ENCODE peak calls at places on chromosomes 4 and X, in seven cellular contexts. One of them, this sample, is unnamed.

GRCh38 chrX:115639481-115639880 is 78.5 kb downstream of the PLS3 start:
- DNase-seq in HT1080: no peak
- DNase-seq in NCI-H748 treated with DMSO at 0.1 percent for 48 hours: no peak
- DNase-seq in T follicular helper cell: no peak
- DNase-seq in caudate nucleus: no peak
- DNase-seq in activated CD4-positive, alpha-beta T cell treated with anti-CD3 and anti-CD28 coated beads for 48 hours: no peak
- DNase-seq in stimulated activated naive CD8-positive, alpha-beta T cell treated with anti-CD3 and anti-CD28 coated beads, Interleukin-15, Interleukin-2, amounts not matched to agents 100 U/mL and 50 U/mL, for 24 hours: no peak
- DNase-seq in this sample: no peak

GRCh38 chr4:155954118-155954503 is 445 bp upstream of the CTSO start:
- DNase-seq in caudate nucleus: no peak
- DNase-seq in stimulated activated naive CD8-positive, alpha-beta T cell treated with anti-CD3 and anti-CD28 coated beads, Interleukin-15, Interleukin-2, amounts not matched to agents 100 U/mL and 50 U/mL, for 24 hours: peak; percentile 8
- DNase-seq in activated CD4-positive, alpha-beta T cell treated with anti-CD3 and anti-CD28 coated beads for 48 hours: peak; percentile 10
- DNase-seq in NCI-H748 treated with DMSO at 0.1 percent for 48 hours: no peak
- DNase-seq in T follicular helper cell: no peak
- DNase-seq in HT1080: no peak
- DNase-seq in this sample: no peak

GRCh38 chr4:138555584-138555983 is 313.4 kb upstream of the SLC7A11 start:
- DNase-seq in activated CD4-positive, alpha-beta T cell treated with anti-CD3 and anti-CD28 coated beads for 48 hours: no peak
- DNase-seq in HT1080: no peak
- DNase-seq in caudate nucleus: no peak
- DNase-seq in NCI-H748 treated with DMSO at 0.1 percent for 48 hours: no peak
- DNase-seq in T follicular helper cell: no peak
- DNase-seq in stimulated activated naive CD8-positive, alpha-beta T cell treated with anti-CD3 and anti-CD28 coated beads, Interleukin-15, Interleukin-2, amounts not matched to agents 100 U/mL and 50 U/mL, for 24 hours: no peak
- DNase-seq in this sample: no peak

GRCh38 chr4:112817933-112818921 is 181.3 kb downstream of the LARP7 start:
- DNase-seq in activated CD4-positive, alpha-beta T cell treated with anti-CD3 and anti-CD28 coated beads for 48 hours: peak; percentile 69
- DNase-seq in HT1080: peak; percentile 96
- DNase-seq in caudate nucleus: peak; percentile 96
- DNase-seq in T follicular helper cell: no peak
- DNase-seq in stimulated activated naive CD8-positive, alpha-beta T cell treated with anti-CD3 and anti-CD28 coated beads, Interleukin-15, Interleukin-2, amounts not matched to agents 100 U/mL and 50 U/mL, for 24 hours: peak; percentile 68
- DNase-seq in NCI-H748 treated with DMSO at 0.1 percent for 48 hours: peak; percentile 44
- DNase-seq in this sample: peak; percentile 25

GRCh38 chrX:53356186-53356585 is 66.3 kb downstream of the SMC1A start:
- DNase-seq in T follicular helper cell: no peak
- DNase-seq in stimulated activated naive CD8-positive, alpha-beta T cell treated with anti-CD3 and anti-CD28 coated beads, Interleukin-15, Interleukin-2, amounts not matched to agents 100 U/mL and 50 U/mL, for 24 hours: no peak
- DNase-seq in activated CD4-positive, alpha-beta T cell treated with anti-CD3 and anti-CD28 coated beads for 48 hours: peak; percentile 31
- DNase-seq in NCI-H748 treated with DMSO at 0.1 percent for 48 hours: no peak
- DNase-seq in HT1080: no peak
- DNase-seq in caudate nucleus: no peak
- DNase-seq in this sample: no peak

GRCh38 chrX:10549280-10549679 is 71.1 kb downstream of the MID1 start:
- DNase-seq in NCI-H748 treated with DMSO at 0.1 percent for 48 hours: no peak
- DNase-seq in HT1080: peak; percentile 49
- DNase-seq in T follicular helper cell: no peak
- DNase-seq in activated CD4-positive, alpha-beta T cell treated with anti-CD3 and anti-CD28 coated beads for 48 hours: no peak
- DNase-seq in stimulated activated naive CD8-positive, alpha-beta T cell treated with anti-CD3 and anti-CD28 coated beads, Interleukin-15, Interleukin-2, amounts not matched to agents 100 U/mL and 50 U/mL, for 24 hours: no peak
- DNase-seq in caudate nucleus: no peak
- DNase-seq in this sample: no peak

GRCh38 chr4:27210874-27211428 is 350.3 kb downstream of the STIM2 start:
- DNase-seq in HT1080: no peak
- DNase-seq in NCI-H748 treated with DMSO at 0.1 percent for 48 hours: no peak
- DNase-seq in activated CD4-positive, alpha-beta T cell treated with anti-CD3 and anti-CD28 coated beads for 48 hours: no peak
- DNase-seq in stimulated activated naive CD8-positive, alpha-beta T cell treated with anti-CD3 and anti-CD28 coated beads, Interleukin-15, Interleukin-2, amounts not matched to agents 100 U/mL and 50 U/mL, for 24 hours: no peak
- DNase-seq in T follicular helper cell: no peak
- DNase-seq in caudate nucleus: no peak
- DNase-seq in this sample: no peak

GRCh38 chr4:103429283-103429682 is 231.1 kb upstream of the CENPE start:
- DNase-seq in activated CD4-positive, alpha-beta T cell treated with anti-CD3 and anti-CD28 coated beads for 48 hours: peak; percentile 14
- DNase-seq in T follicular helper cell: no peak
- DNase-seq in caudate nucleus: no peak
- DNase-seq in HT1080: peak; percentile 20
- DNase-seq in stimulated activated naive CD8-positive, alpha-beta T cell treated with anti-CD3 and anti-CD28 coated beads, Interleukin-15, Interleukin-2, amounts not matched to agents 100 U/mL and 50 U/mL, for 24 hours: no peak
- DNase-seq in NCI-H748 treated with DMSO at 0.1 percent for 48 hours: no peak
- DNase-seq in this sample: no peak

GRCh38 chr4:163448541-163449203 is 24.9 kb downstream of the TKTL2 start:
- DNase-seq in stimulated activated naive CD8-positive, alpha-beta T cell treated with anti-CD3 and anti-CD28 coated beads, Interleukin-15, Interleukin-2, amounts not matched to agents 100 U/mL and 50 U/mL, for 24 hours: no peak
- DNase-seq in T follicular helper cell: no peak
- DNase-seq in caudate nucleus: peak; percentile 36
- DNase-seq in HT1080: peak; percentile 56
- DNase-seq in activated CD4-positive, alpha-beta T cell treated with anti-CD3 and anti-CD28 coated beads for 48 hours: no peak
- DNase-seq in NCI-H748 treated with DMSO at 0.1 percent for 48 hours: no peak
- DNase-seq in this sample: no peak

GRCh38 chr4:93092765-93093164 is 735.8 kb upstream of the ATOH1 start:
- DNase-seq in caudate nucleus: no peak
- DNase-seq in T follicular helper cell: no peak
- DNase-seq in NCI-H748 treated with DMSO at 0.1 percent for 48 hours: no peak
- DNase-seq in HT1080: no peak
- DNase-seq in stimulated activated naive CD8-positive, alpha-beta T cell treated with anti-CD3 and anti-CD28 coated beads, Interleukin-15, Interleukin-2, amounts not matched to agents 100 U/mL and 50 U/mL, for 24 hours: no peak
- DNase-seq in activated CD4-positive, alpha-beta T cell treated with anti-CD3 and anti-CD28 coated beads for 48 hours: no peak
- DNase-seq in this sample: no peak

GRCh38 chr4:16043820-16044554 is 39.8 kb downstream of the PROM1 start:
- DNase-seq in T follicular helper cell: no peak
- DNase-seq in HT1080: no peak
- DNase-seq in caudate nucleus: no peak
- DNase-seq in stimulated activated naive CD8-positive, alpha-beta T cell treated with anti-CD3 and anti-CD28 coated beads, Interleukin-15, Interleukin-2, amounts not matched to agents 100 U/mL and 50 U/mL, for 24 hours: no peak
- DNase-seq in activated CD4-positive, alpha-beta T cell treated with anti-CD3 and anti-CD28 coated beads for 48 hours: no peak
- DNase-seq in NCI-H748 treated with DMSO at 0.1 percent for 48 hours: no peak
- DNase-seq in this sample: no peak

GRCh38 chr4:73742776-73743175 is 2.4 kb downstream of the CXCL8 start:
- DNase-seq in activated CD4-positive, alpha-beta T cell treated with anti-CD3 and anti-CD28 coated beads for 48 hours: no peak
- DNase-seq in caudate nucleus: no peak
- DNase-seq in NCI-H748 treated with DMSO at 0.1 percent for 48 hours: no peak
- DNase-seq in HT1080: no peak
- DNase-seq in stimulated activated naive CD8-positive, alpha-beta T cell treated with anti-CD3 and anti-CD28 coated beads, Interleukin-15, Interleukin-2, amounts not matched to agents 100 U/mL and 50 U/mL, for 24 hours: no peak
- DNase-seq in T follicular helper cell: no peak
- DNase-seq in this sample: no peak

GRCh38 chr4:74117024-74117534 is 18.1 kb upstream of the CXCL2 start:
- DNase-seq in HT1080: peak; percentile 92
- DNase-seq in NCI-H748 treated with DMSO at 0.1 percent for 48 hours: no peak
- DNase-seq in stimulated activated naive CD8-positive, alpha-beta T cell treated with anti-CD3 and anti-CD28 coated beads, Interleukin-15, Interleukin-2, amounts not matched to agents 100 U/mL and 50 U/mL, for 24 hours: no peak
- DNase-seq in activated CD4-positive, alpha-beta T cell treated with anti-CD3 and anti-CD28 coated beads for 48 hours: no peak
- DNase-seq in caudate nucleus: peak; percentile 68
- DNase-seq in T follicular helper cell: no peak
- DNase-seq in this sample: peak; percentile 72

GRCh38 chr4:24736066-24736465 is 59.3 kb upstream of the SOD3 start:
- DNase-seq in activated CD4-positive, alpha-beta T cell treated with anti-CD3 and anti-CD28 coated beads for 48 hours: peak; percentile 7
- DNase-seq in HT1080: peak; percentile 49
- DNase-seq in stimulated activated naive CD8-positive, alpha-beta T cell treated with anti-CD3 and anti-CD28 coated beads, Interleukin-15, Interleukin-2, amounts not matched to agents 100 U/mL and 50 U/mL, for 24 hours: no peak
- DNase-seq in caudate nucleus: no peak
- DNase-seq in NCI-H748 treated with DMSO at 0.1 percent for 48 hours: no peak
- DNase-seq in T follicular helper cell: no peak
- DNase-seq in this sample: no peak

GRCh38 chrX:119726900-119727555 is 31.4 kb upstream of the SOWAHD start:
- DNase-seq in T follicular helper cell: peak; percentile 1
- DNase-seq in HT1080: peak; percentile 52
- DNase-seq in NCI-H748 treated with DMSO at 0.1 percent for 48 hours: no peak
- DNase-seq in caudate nucleus: no peak
- DNase-seq in activated CD4-positive, alpha-beta T cell treated with anti-CD3 and anti-CD28 coated beads for 48 hours: peak; percentile 4
- DNase-seq in stimulated activated naive CD8-positive, alpha-beta T cell treated with anti-CD3 and anti-CD28 coated beads, Interleukin-15, Interleukin-2, amounts not matched to agents 100 U/mL and 50 U/mL, for 24 hours: no peak
- DNase-seq in this sample: no peak

GRCh38 chrX:68938244-68939004 is 109.6 kb downstream of the EFNB1 start:
- DNase-seq in activated CD4-positive, alpha-beta T cell treated with anti-CD3 and anti-CD28 coated beads for 48 hours: no peak
- DNase-seq in NCI-H748 treated with DMSO at 0.1 percent for 48 hours: no peak
- DNase-seq in stimulated activated naive CD8-positive, alpha-beta T cell treated with anti-CD3 and anti-CD28 coated beads, Interleukin-15, Interleukin-2, amounts not matched to agents 100 U/mL and 50 U/mL, for 24 hours: no peak
- DNase-seq in HT1080: peak; percentile 76
- DNase-seq in caudate nucleus: no peak
- DNase-seq in T follicular helper cell: no peak
- DNase-seq in this sample: no peak

GRCh38 chrX:115029869-115030564 is 12.6 kb upstream of the IL13RA2 start:
- DNase-seq in caudate nucleus: no peak
- DNase-seq in activated CD4-positive, alpha-beta T cell treated with anti-CD3 and anti-CD28 coated beads for 48 hours: no peak
- DNase-seq in HT1080: no peak
- DNase-seq in stimulated activated naive CD8-positive, alpha-beta T cell treated with anti-CD3 and anti-CD28 coated beads, Interleukin-15, Interleukin-2, amounts not matched to agents 100 U/mL and 50 U/mL, for 24 hours: no peak
- DNase-seq in T follicular helper cell: no peak
- DNase-seq in NCI-H748 treated with DMSO at 0.1 percent for 48 hours: no peak
- DNase-seq in this sample: no peak

GRCh38 chr4:174210952-174211490 is 72.4 kb downstream of the FBXO8 start:
- DNase-seq in T follicular helper cell: no peak
- DNase-seq in stimulated activated naive CD8-positive, alpha-beta T cell treated with anti-CD3 and anti-CD28 coated beads, Interleukin-15, Interleukin-2, amounts not matched to agents 100 U/mL and 50 U/mL, for 24 hours: no peak
- DNase-seq in activated CD4-positive, alpha-beta T cell treated with anti-CD3 and anti-CD28 coated beads for 48 hours: no peak
- DNase-seq in caudate nucleus: no peak
- DNase-seq in NCI-H748 treated with DMSO at 0.1 percent for 48 hours: no peak
- DNase-seq in HT1080: peak; percentile 31
- DNase-seq in this sample: no peak

GRCh38 chrX:132031867-132032266 is 8.8 kb downstream of the STK26 start:
- DNase-seq in HT1080: no peak
- DNase-seq in caudate nucleus: no peak
- DNase-seq in activated CD4-positive, alpha-beta T cell treated with anti-CD3 and anti-CD28 coated beads for 48 hours: no peak
- DNase-seq in stimulated activated naive CD8-positive, alpha-beta T cell treated with anti-CD3 and anti-CD28 coated beads, Interleukin-15, Interleukin-2, amounts not matched to agents 100 U/mL and 50 U/mL, for 24 hours: no peak
- DNase-seq in T follicular helper cell: no peak
- DNase-seq in NCI-H748 treated with DMSO at 0.1 percent for 48 hours: no peak
- DNase-seq in this sample: no peak

GRCh38 chrX:44036336-44036735 is 63.1 kb upstream of the NDP start:
- DNase-seq in stimulated activated naive CD8-positive, alpha-beta T cell treated with anti-CD3 and anti-CD28 coated beads, Interleukin-15, Interleukin-2, amounts not matched to agents 100 U/mL and 50 U/mL, for 24 hours: no peak
- DNase-seq in HT1080: peak; percentile 32
- DNase-seq in NCI-H748 treated with DMSO at 0.1 percent for 48 hours: no peak
- DNase-seq in T follicular helper cell: no peak
- DNase-seq in activated CD4-positive, alpha-beta T cell treated with anti-CD3 and anti-CD28 coated beads for 48 hours: no peak
- DNase-seq in caudate nucleus: no peak
- DNase-seq in this sample: no peak

GRCh38 chrX:103157511-103158316 is 57.2 kb upstream of the BEX4 start:
- DNase-seq in NCI-H748 treated with DMSO at 0.1 percent for 48 hours: peak; percentile 5
- DNase-seq in HT1080: peak; percentile 18
- DNase-seq in stimulated activated naive CD8-positive, alpha-beta T cell treated with anti-CD3 and anti-CD28 coated beads, Interleukin-15, Interleukin-2, amounts not matched to agents 100 U/mL and 50 U/mL, for 24 hours: peak; percentile 17
- DNase-seq in T follicular helper cell: no peak
- DNase-seq in activated CD4-positive, alpha-beta T cell treated with anti-CD3 and anti-CD28 coated beads for 48 hours: peak; percentile 15
- DNase-seq in caudate nucleus: peak; percentile 20
- DNase-seq in this sample: no peak

GRCh38 chrX:43870758-43871419 is 11.4 kb downstream of the MAOB start:
- DNase-seq in activated CD4-positive, alpha-beta T cell treated with anti-CD3 and anti-CD28 coated beads for 48 hours: peak; percentile 6
- DNase-seq in T follicular helper cell: no peak
- DNase-seq in NCI-H748 treated with DMSO at 0.1 percent for 48 hours: no peak
- DNase-seq in caudate nucleus: no peak
- DNase-seq in stimulated activated naive CD8-positive, alpha-beta T cell treated with anti-CD3 and anti-CD28 coated beads, Interleukin-15, Interleukin-2, amounts not matched to agents 100 U/mL and 50 U/mL, for 24 hours: no peak
- DNase-seq in HT1080: no peak
- DNase-seq in this sample: no peak

GRCh38 chrX:53048169-53049126 is at the start of gene GPR173:
- DNase-seq in stimulated activated naive CD8-positive, alpha-beta T cell treated with anti-CD3 and anti-CD28 coated beads, Interleukin-15, Interleukin-2, amounts not matched to agents 100 U/mL and 50 U/mL, for 24 hours: peak; percentile 6
- DNase-seq in NCI-H748 treated with DMSO at 0.1 percent for 48 hours: peak; percentile 32
- DNase-seq in T follicular helper cell: no peak
- DNase-seq in activated CD4-positive, alpha-beta T cell treated with anti-CD3 and anti-CD28 coated beads for 48 hours: no peak
- DNase-seq in HT1080: peak; percentile 55
- DNase-seq in caudate nucleus: peak; percentile 83
- DNase-seq in this sample: no peak

GRCh38 chr4:70703695-70704332 is 15.5 kb downstream of the UTP3 start:
- DNase-seq in activated CD4-positive, alpha-beta T cell treated with anti-CD3 and anti-CD28 coated beads for 48 hours: peak; percentile 8
- DNase-seq in caudate nucleus: peak; percentile 87
- DNase-seq in NCI-H748 treated with DMSO at 0.1 percent for 48 hours: peak; percentile 89
- DNase-seq in T follicular helper cell: no peak
- DNase-seq in stimulated activated naive CD8-positive, alpha-beta T cell treated with anti-CD3 and anti-CD28 coated beads, Interleukin-15, Interleukin-2, amounts not matched to agents 100 U/mL and 50 U/mL, for 24 hours: no peak
- DNase-seq in HT1080: peak; percentile 29
- DNase-seq in this sample: peak; percentile 90

GRCh38 chrX:33285550-33285949 is 74.2 kb upstream of the DMD start:
- DNase-seq in stimulated activated naive CD8-positive, alpha-beta T cell treated with anti-CD3 and anti-CD28 coated beads, Interleukin-15, Interleukin-2, amounts not matched to agents 100 U/mL and 50 U/mL, for 24 hours: no peak
- DNase-seq in T follicular helper cell: no peak
- DNase-seq in activated CD4-positive, alpha-beta T cell treated with anti-CD3 and anti-CD28 coated beads for 48 hours: no peak
- DNase-seq in NCI-H748 treated with DMSO at 0.1 percent for 48 hours: no peak
- DNase-seq in HT1080: no peak
- DNase-seq in caudate nucleus: no peak
- DNase-seq in this sample: no peak

GRCh38 chr4:88177981-88178632 is 19.7 kb upstream of the ABCG2 start:
- DNase-seq in stimulated activated naive CD8-positive, alpha-beta T cell treated with anti-CD3 and anti-CD28 coated beads, Interleukin-15, Interleukin-2, amounts not matched to agents 100 U/mL and 50 U/mL, for 24 hours: no peak
- DNase-seq in activated CD4-positive, alpha-beta T cell treated with anti-CD3 and anti-CD28 coated beads for 48 hours: no peak
- DNase-seq in caudate nucleus: no peak
- DNase-seq in NCI-H748 treated with DMSO at 0.1 percent for 48 hours: no peak
- DNase-seq in HT1080: peak; percentile 90
- DNase-seq in T follicular helper cell: no peak
- DNase-seq in this sample: no peak

GRCh38 chrX:119871245-119871598 is 311 bp downstream of the RNF113A start:
- DNase-seq in NCI-H748 treated with DMSO at 0.1 percent for 48 hours: no peak
- DNase-seq in caudate nucleus: no peak
- DNase-seq in stimulated activated naive CD8-positive, alpha-beta T cell treated with anti-CD3 and anti-CD28 coated beads, Interleukin-15, Interleukin-2, amounts not matched to agents 100 U/mL and 50 U/mL, for 24 hours: no peak
- DNase-seq in activated CD4-positive, alpha-beta T cell treated with anti-CD3 and anti-CD28 coated beads for 48 hours: no peak
- DNase-seq in HT1080: no peak
- DNase-seq in T follicular helper cell: peak; percentile 7
- DNase-seq in this sample: no peak